ENCODE peak calls at places on chromosome 21, in eight cellular contexts. One of them, this sample, is unnamed.

GRCh38 chr21:44442266-44443125 is 12.8 kb upstream of the LRRC3 start:
- DNase-seq in HFFc6: no peak
- DNase-seq in adrenal gland: no peak
- DNase-seq in type B pancreatic cell: no peak
- DNase-seq in endothelial cell: no peak
- DNase-seq in IMR-90: no peak
- DNase-seq in colonic mucosa: no peak
- DNase-seq in HL-60: no peak
- DNase-seq in this sample: no peak

GRCh38 chr21:31875424-31876097 is 2.7 kb downstream of the HUNK start:
- DNase-seq in HFFc6: no peak
- DNase-seq in adrenal gland: no peak
- DNase-seq in type B pancreatic cell: no peak
- DNase-seq in endothelial cell: no peak
- DNase-seq in IMR-90: peak
- DNase-seq in colonic mucosa: no peak
- DNase-seq in HL-60: no peak
- DNase-seq in this sample: no peak

GRCh38 chr21:43266534-43266933 is 97.7 kb downstream of the CRYAA start:
- DNase-seq in HFFc6: no peak
- DNase-seq in adrenal gland: no peak
- DNase-seq in type B pancreatic cell: no peak
- DNase-seq in endothelial cell: no peak
- DNase-seq in IMR-90: no peak
- DNase-seq in colonic mucosa: no peak
- DNase-seq in HL-60: no peak
- DNase-seq in this sample: no peak

GRCh38 chr21:44575307-44576024 is 1.9 kb downstream of the KRTAP10-4 start:
- DNase-seq in HFFc6: no peak
- DNase-seq in adrenal gland: no peak
- DNase-seq in type B pancreatic cell: no peak
- DNase-seq in endothelial cell: no peak
- DNase-seq in IMR-90: no peak
- DNase-seq in colonic mucosa: no peak
- DNase-seq in HL-60: no peak
- DNase-seq in this sample: no peak

GRCh38 chr21:42425603-42425985 is 21.9 kb downstream of the UBASH3A start:
- DNase-seq in HFFc6: no peak
- DNase-seq in adrenal gland: no peak
- DNase-seq in type B pancreatic cell: no peak
- DNase-seq in endothelial cell: no peak
- DNase-seq in IMR-90: no peak
- DNase-seq in colonic mucosa: no peak
- DNase-seq in HL-60: no peak
- DNase-seq in this sample: no peak

GRCh38 chr21:17793675-17794123 is 25.5 kb downstream of the C21orf91 start:
- DNase-seq in HFFc6: peak
- DNase-seq in adrenal gland: no peak
- DNase-seq in type B pancreatic cell: no peak
- DNase-seq in endothelial cell: no peak
- DNase-seq in IMR-90: peak
- DNase-seq in colonic mucosa: no peak
- DNase-seq in HL-60: no peak
- DNase-seq in this sample: no peak

GRCh38 chr21:35976481-35976880 is 83.8 kb downstream of the SETD4 start:
- DNase-seq in HFFc6: no peak
- DNase-seq in adrenal gland: no peak
- DNase-seq in type B pancreatic cell: no peak
- DNase-seq in endothelial cell: no peak
- DNase-seq in IMR-90: no peak
- DNase-seq in colonic mucosa: no peak
- DNase-seq in HL-60: no peak
- DNase-seq in this sample: no peak

GRCh38 chr21:17548262-17548661 is 35.4 kb downstream of the CXADR start:
- DNase-seq in HFFc6: no peak
- DNase-seq in adrenal gland: no peak
- DNase-seq in type B pancreatic cell: no peak
- DNase-seq in endothelial cell: no peak
- DNase-seq in IMR-90: peak
- DNase-seq in colonic mucosa: no peak
- DNase-seq in HL-60: no peak
- DNase-seq in this sample: no peak

GRCh38 chr21:25039461-25040380 is 567.6 kb downstream of the MRPL39 start:
- DNase-seq in HFFc6: peak
- DNase-seq in adrenal gland: no peak
- DNase-seq in type B pancreatic cell: no peak
- DNase-seq in endothelial cell: no peak
- DNase-seq in IMR-90: peak
- DNase-seq in colonic mucosa: no peak
- DNase-seq in HL-60: peak
- DNase-seq in this sample: no peak

GRCh38 chr21:42614811-42615342 is 38.5 kb upstream of the PDE9A start:
- DNase-seq in HFFc6: no peak
- DNase-seq in adrenal gland: no peak
- DNase-seq in type B pancreatic cell: no peak
- DNase-seq in endothelial cell: no peak
- DNase-seq in IMR-90: no peak
- DNase-seq in colonic mucosa: peak
- DNase-seq in HL-60: peak
- DNase-seq in this sample: no peak

GRCh38 chr21:43727571-43728466 is 8.9 kb downstream of the PDXK start:
- DNase-seq in HFFc6: no peak
- DNase-seq in adrenal gland: peak
- DNase-seq in type B pancreatic cell: no peak
- DNase-seq in endothelial cell: no peak
- DNase-seq in IMR-90: peak
- DNase-seq in colonic mucosa: no peak
- DNase-seq in HL-60: peak
- DNase-seq in this sample: no peak

GRCh38 chr21:36761685-36762084 is 62.8 kb downstream of the SIM2 start:
- DNase-seq in HFFc6: no peak
- DNase-seq in adrenal gland: no peak
- DNase-seq in type B pancreatic cell: no peak
- DNase-seq in endothelial cell: no peak
- DNase-seq in IMR-90: no peak
- DNase-seq in colonic mucosa: no peak
- DNase-seq in HL-60: no peak
- DNase-seq in this sample: no peak

GRCh38 chr21:43814215-43815106 is 25.1 kb downstream of the RRP1 start:
- DNase-seq in HFFc6: no peak
- DNase-seq in adrenal gland: no peak
- DNase-seq in type B pancreatic cell: no peak
- DNase-seq in endothelial cell: no peak
- DNase-seq in IMR-90: no peak
- DNase-seq in colonic mucosa: no peak
- DNase-seq in HL-60: no peak
- DNase-seq in this sample: no peak

GRCh38 chr21:45640888-45641479 is 2.5 kb upstream of the PCBP3 start:
- DNase-seq in HFFc6: no peak
- DNase-seq in adrenal gland: peak
- DNase-seq in type B pancreatic cell: no peak
- DNase-seq in endothelial cell: peak
- DNase-seq in IMR-90: peak
- DNase-seq in colonic mucosa: peak
- DNase-seq in HL-60: no peak
- DNase-seq in this sample: no peak
- TF ChIP-seq CTCF in HFFc6: peak
- TF ChIP-seq CTCF in adrenal gland: no peak
- TF ChIP-seq CTCF in type B pancreatic cell: no peak
- TF ChIP-seq CTCF in endothelial cell: no peak
- TF ChIP-seq CTCF in IMR-90: peak
- TF ChIP-seq CTCF in colonic mucosa: no peak
- TF ChIP-seq CTCF in HL-60: no peak
- TF ChIP-seq CTCF in this sample: no peak

GRCh38 chr21:28776251-28776650 is 216.4 kb downstream of the LTN1 start:
- DNase-seq in HFFc6: peak
- DNase-seq in adrenal gland: no peak
- DNase-seq in type B pancreatic cell: no peak
- DNase-seq in endothelial cell: no peak
- DNase-seq in IMR-90: peak
- DNase-seq in colonic mucosa: no peak
- DNase-seq in HL-60: no peak
- DNase-seq in this sample: no peak

GRCh38 chr21:28783641-28784185 is 209.0 kb downstream of the LTN1 start:
- DNase-seq in HFFc6: no peak
- DNase-seq in adrenal gland: no peak
- DNase-seq in type B pancreatic cell: no peak
- DNase-seq in endothelial cell: no peak
- DNase-seq in IMR-90: no peak
- DNase-seq in colonic mucosa: no peak
- DNase-seq in HL-60: no peak
- DNase-seq in this sample: no peak

GRCh38 chr21:28779914-28780313 is 212.8 kb downstream of the LTN1 start:
- DNase-seq in HFFc6: no peak
- DNase-seq in adrenal gland: no peak
- DNase-seq in type B pancreatic cell: no peak
- DNase-seq in endothelial cell: no peak
- DNase-seq in IMR-90: no peak
- DNase-seq in colonic mucosa: no peak
- DNase-seq in HL-60: no peak
- DNase-seq in this sample: no peak

GRCh38 chr21:28781602-28782274 is 210.9 kb downstream of the LTN1 start:
- DNase-seq in HFFc6: peak
- DNase-seq in adrenal gland: no peak
- DNase-seq in type B pancreatic cell: no peak
- DNase-seq in endothelial cell: peak
- DNase-seq in IMR-90: peak
- DNase-seq in colonic mucosa: no peak
- DNase-seq in HL-60: no peak
- DNase-seq in this sample: no peak
- TF ChIP-seq CTCF in HFFc6: peak
- TF ChIP-seq CTCF in adrenal gland: peak
- TF ChIP-seq CTCF in type B pancreatic cell: peak
- TF ChIP-seq CTCF in endothelial cell: peak
- TF ChIP-seq CTCF in IMR-90: peak
- TF ChIP-seq CTCF in colonic mucosa: no peak
- TF ChIP-seq CTCF in HL-60: peak
- TF ChIP-seq CTCF in this sample: peak

DNA sequence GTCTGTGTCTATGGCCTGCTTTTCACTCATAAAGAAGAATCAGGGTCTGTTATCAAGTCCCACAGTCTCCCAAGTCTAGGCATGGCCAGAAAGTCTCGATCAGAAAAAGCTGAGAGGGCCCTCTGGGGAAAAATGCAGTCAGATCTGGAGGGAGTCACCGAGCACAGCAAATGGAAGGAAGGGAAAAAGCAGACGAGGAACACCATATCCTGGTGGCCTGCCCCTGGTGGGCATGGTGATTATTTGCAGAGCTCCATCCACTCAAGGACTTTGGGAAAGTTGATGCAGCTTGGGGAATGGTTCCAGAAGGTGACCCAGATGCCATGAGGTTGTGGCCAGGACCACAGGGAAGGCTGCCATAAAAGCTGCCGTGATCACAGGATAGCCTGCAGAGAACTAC is 189.1 kb downstream of the CLIC6 start:
- DNase-seq in HFFc6: no peak
- DNase-seq in adrenal gland: peak
- DNase-seq in type B pancreatic cell: no peak
- DNase-seq in endothelial cell: no peak
- DNase-seq in IMR-90: no peak
- DNase-seq in colonic mucosa: no peak
- DNase-seq in HL-60: no peak
- DNase-seq in this sample: peak
- TF ChIP-seq CTCF in HFFc6: peak
- TF ChIP-seq CTCF in adrenal gland: no peak
- TF ChIP-seq CTCF in type B pancreatic cell: peak
- TF ChIP-seq CTCF in endothelial cell: peak
- TF ChIP-seq CTCF in IMR-90: peak
- TF ChIP-seq CTCF in colonic mucosa: no peak
- TF ChIP-seq CTCF in HL-60: no peak
- TF ChIP-seq CTCF in this sample: no peak

DNA sequence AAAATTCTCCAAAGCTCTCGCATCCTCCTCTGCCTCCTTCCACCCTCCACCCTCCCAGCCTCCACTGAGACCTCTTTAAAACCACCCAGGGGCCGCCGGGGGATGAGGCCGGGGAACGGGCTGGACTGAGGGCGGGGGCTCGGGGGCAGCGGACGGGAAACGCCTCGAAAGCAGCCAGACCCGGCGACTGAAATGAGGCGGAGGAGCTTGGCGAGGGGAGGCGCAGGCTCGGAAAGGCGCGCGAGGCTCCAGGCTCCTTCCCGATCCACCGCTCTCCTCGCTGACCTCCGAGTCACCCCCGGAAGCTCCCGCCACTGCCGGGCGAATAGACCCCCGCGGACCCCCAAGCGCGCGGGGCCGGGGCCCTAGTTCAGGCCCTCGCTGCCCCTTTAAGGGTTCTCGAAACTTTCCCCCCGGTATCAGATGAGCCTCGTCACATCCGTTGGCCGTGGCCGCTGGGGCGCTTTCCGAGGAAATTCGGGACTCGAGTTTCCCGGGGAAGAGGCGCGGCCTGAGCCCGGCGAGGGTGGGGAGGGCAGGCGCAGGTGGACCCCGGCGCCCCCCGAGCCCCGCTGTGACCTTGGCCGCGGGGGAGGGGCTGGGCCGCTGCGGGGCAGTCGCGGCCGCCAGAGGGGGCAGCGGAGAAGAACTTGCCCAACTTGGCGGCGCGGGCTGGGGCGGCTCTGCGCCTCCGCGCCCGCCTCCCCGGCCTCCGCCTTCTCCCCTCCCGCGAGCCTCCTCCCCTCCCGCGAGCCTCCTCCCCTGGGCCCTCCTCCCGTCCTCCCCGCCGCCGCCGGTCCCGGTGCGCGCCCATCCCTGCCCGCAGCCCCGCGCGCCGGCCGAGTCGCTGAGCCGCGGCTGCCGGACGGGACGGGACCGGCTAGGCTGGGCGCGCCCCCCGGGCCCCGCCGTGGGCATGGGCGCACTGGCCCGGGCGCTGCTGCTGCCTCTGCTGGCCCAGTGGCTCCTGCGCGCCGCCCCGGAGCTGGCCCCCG is at the start of gene BACE2:
- DNase-seq in HFFc6: peak
- DNase-seq in adrenal gland: peak
- DNase-seq in type B pancreatic cell: peak
- DNase-seq in endothelial cell: peak
- DNase-seq in IMR-90: peak
- DNase-seq in colonic mucosa: peak
- DNase-seq in HL-60: peak
- DNase-seq in this sample: peak
- TF ChIP-seq CTCF in HFFc6: peak
- TF ChIP-seq CTCF in adrenal gland: peak
- TF ChIP-seq CTCF in type B pancreatic cell: peak
- TF ChIP-seq CTCF in endothelial cell: peak
- TF ChIP-seq CTCF in IMR-90: peak
- TF ChIP-seq CTCF in colonic mucosa: peak
- TF ChIP-seq CTCF in HL-60: no peak
- TF ChIP-seq CTCF in this sample: peak

GRCh38 chr21:39523398-39523797 is 71.6 kb downstream of the SH3BGR start:
- DNase-seq in HFFc6: no peak
- DNase-seq in adrenal gland: peak
- DNase-seq in type B pancreatic cell: no peak
- DNase-seq in endothelial cell: no peak
- DNase-seq in IMR-90: no peak
- DNase-seq in colonic mucosa: peak
- DNase-seq in HL-60: no peak
- DNase-seq in this sample: peak
- TF ChIP-seq CTCF in HFFc6: no peak
- TF ChIP-seq CTCF in adrenal gland: no peak
- TF ChIP-seq CTCF in type B pancreatic cell: no peak
- TF ChIP-seq CTCF in endothelial cell: no peak
- TF ChIP-seq CTCF in IMR-90: no peak
- TF ChIP-seq CTCF in colonic mucosa: no peak
- TF ChIP-seq CTCF in HL-60: no peak
- TF ChIP-seq CTCF in this sample: no peak

GRCh38 chr21:20306836-20307235 is 691.4 kb upstream of the NCAM2 start:
- DNase-seq in HFFc6: no peak
- DNase-seq in adrenal gland: no peak
- DNase-seq in type B pancreatic cell: no peak
- DNase-seq in endothelial cell: no peak
- DNase-seq in IMR-90: no peak
- DNase-seq in colonic mucosa: no peak
- DNase-seq in HL-60: no peak
- DNase-seq in this sample: no peak
- TF ChIP-seq CTCF in HFFc6: no peak
- TF ChIP-seq CTCF in adrenal gland: no peak
- TF ChIP-seq CTCF in type B pancreatic cell: no peak
- TF ChIP-seq CTCF in endothelial cell: no peak
- TF ChIP-seq CTCF in IMR-90: no peak
- TF ChIP-seq CTCF in colonic mucosa: no peak
- TF ChIP-seq CTCF in HL-60: no peak
- TF ChIP-seq CTCF in this sample: no peak